ENCODE peak calls at places on chromosomes 3 and 15, in ten cellular contexts. One of them, this sample, is unnamed.

GRCh38 chr15:65903296-65904073 is 34.2 kb downstream of the RAB11A start:
- DNase-seq in AML-193: no peak
- DNase-seq in T-helper 1 cell: no peak
- DNase-seq in CD8-positive, alpha-beta T cell: no peak
- DNase-seq in germinal center: no peak
- DNase-seq in HS-5: no peak
- DNase-seq in NCI-H2029 treated with DMSO at 0.1 percent for 48 hours: no peak
- DNase-seq in progenitor cell of endocrine pancreas: no peak
- DNase-seq in NCI-H460: no peak
- DNase-seq in activated gamma-delta T cell treated with Interleukin-2 at 50 U/mL for 16 hours: no peak
- DNase-seq in this sample: no peak

GRCh38 chr3:9015250-9015649 is 52.0 kb upstream of the RAD18 start:
- DNase-seq in AML-193: no peak
- DNase-seq in T-helper 1 cell: no peak
- DNase-seq in CD8-positive, alpha-beta T cell: no peak
- DNase-seq in germinal center: no peak
- DNase-seq in HS-5: no peak
- DNase-seq in NCI-H2029 treated with DMSO at 0.1 percent for 48 hours: no peak
- DNase-seq in progenitor cell of endocrine pancreas: no peak
- DNase-seq in NCI-H460: no peak
- DNase-seq in activated gamma-delta T cell treated with Interleukin-2 at 50 U/mL for 16 hours: no peak
- DNase-seq in this sample: no peak

GRCh38 chr3:111582114-111582461 is 13.1 kb downstream of the ZBED2 start:
- DNase-seq in AML-193: no peak
- DNase-seq in T-helper 1 cell: no peak
- DNase-seq in CD8-positive, alpha-beta T cell: no peak
- DNase-seq in germinal center: no peak
- DNase-seq in HS-5: peak; percentile 72
- DNase-seq in NCI-H2029 treated with DMSO at 0.1 percent for 48 hours: no peak
- DNase-seq in progenitor cell of endocrine pancreas: no peak
- DNase-seq in NCI-H460: no peak
- DNase-seq in activated gamma-delta T cell treated with Interleukin-2 at 50 U/mL for 16 hours: no peak
- DNase-seq in this sample: no peak

GRCh38 chr15:71278989-71279756 is 163.9 kb downstream of the THSD4 start:
- DNase-seq in AML-193: peak; percentile 12
- DNase-seq in T-helper 1 cell: no peak
- DNase-seq in CD8-positive, alpha-beta T cell: no peak
- DNase-seq in germinal center: no peak
- DNase-seq in HS-5: peak; percentile 84
- DNase-seq in NCI-H2029 treated with DMSO at 0.1 percent for 48 hours: peak; percentile 81
- DNase-seq in progenitor cell of endocrine pancreas: no peak
- DNase-seq in NCI-H460: peak; percentile 87
- DNase-seq in activated gamma-delta T cell treated with Interleukin-2 at 50 U/mL for 16 hours: no peak
- DNase-seq in this sample: no peak

GRCh38 chr3:133549565-133549964 is 23.9 kb upstream of the CDV3 start:
- DNase-seq in AML-193: no peak
- DNase-seq in T-helper 1 cell: no peak
- DNase-seq in CD8-positive, alpha-beta T cell: no peak
- DNase-seq in germinal center: no peak
- DNase-seq in HS-5: no peak
- DNase-seq in NCI-H2029 treated with DMSO at 0.1 percent for 48 hours: no peak
- DNase-seq in progenitor cell of endocrine pancreas: no peak
- DNase-seq in NCI-H460: no peak
- DNase-seq in activated gamma-delta T cell treated with Interleukin-2 at 50 U/mL for 16 hours: no peak
- DNase-seq in this sample: no peak

GRCh38 chr3:72657666-72658065 is 190.6 kb downstream of the SHQ1 start:
- DNase-seq in AML-193: peak; percentile 2
- DNase-seq in T-helper 1 cell: no peak
- DNase-seq in CD8-positive, alpha-beta T cell: peak; percentile 70
- DNase-seq in germinal center: no peak
- DNase-seq in HS-5: no peak
- DNase-seq in NCI-H2029 treated with DMSO at 0.1 percent for 48 hours: peak; percentile 37
- DNase-seq in progenitor cell of endocrine pancreas: no peak
- DNase-seq in NCI-H460: no peak
- DNase-seq in activated gamma-delta T cell treated with Interleukin-2 at 50 U/mL for 16 hours: peak; percentile 40
- DNase-seq in this sample: no peak

GRCh38 chr3:15064299-15064834 is 748 bp downstream of the MRPS25 start:
- DNase-seq in AML-193: peak; percentile 16
- DNase-seq in T-helper 1 cell: peak; percentile 15
- DNase-seq in CD8-positive, alpha-beta T cell: no peak
- DNase-seq in germinal center: peak; percentile 20
- DNase-seq in HS-5: no peak
- DNase-seq in NCI-H2029 treated with DMSO at 0.1 percent for 48 hours: no peak
- DNase-seq in progenitor cell of endocrine pancreas: no peak
- DNase-seq in NCI-H460: no peak
- DNase-seq in activated gamma-delta T cell treated with Interleukin-2 at 50 U/mL for 16 hours: no peak
- DNase-seq in this sample: peak; percentile 39

GRCh38 chr15:77009646-77010311 is 14.9 kb downstream of the PSTPIP1 start:
- DNase-seq in AML-193: no peak
- DNase-seq in T-helper 1 cell: no peak
- DNase-seq in CD8-positive, alpha-beta T cell: no peak
- DNase-seq in germinal center: no peak
- DNase-seq in HS-5: no peak
- DNase-seq in NCI-H2029 treated with DMSO at 0.1 percent for 48 hours: no peak
- DNase-seq in progenitor cell of endocrine pancreas: no peak
- DNase-seq in NCI-H460: no peak
- DNase-seq in activated gamma-delta T cell treated with Interleukin-2 at 50 U/mL for 16 hours: no peak
- DNase-seq in this sample: no peak

GRCh38 chr3:17942856-17943255 is 200.4 kb upstream of the TBC1D5 start:
- DNase-seq in AML-193: no peak
- DNase-seq in T-helper 1 cell: no peak
- DNase-seq in CD8-positive, alpha-beta T cell: no peak
- DNase-seq in germinal center: no peak
- DNase-seq in HS-5: peak; percentile 16
- DNase-seq in NCI-H2029 treated with DMSO at 0.1 percent for 48 hours: no peak
- DNase-seq in progenitor cell of endocrine pancreas: no peak
- DNase-seq in NCI-H460: no peak
- DNase-seq in activated gamma-delta T cell treated with Interleukin-2 at 50 U/mL for 16 hours: no peak
- DNase-seq in this sample: no peak

GRCh38 chr15:95113041-95113440 is 881.7 kb downstream of the MCTP2 start:
- DNase-seq in AML-193: no peak
- DNase-seq in T-helper 1 cell: no peak
- DNase-seq in CD8-positive, alpha-beta T cell: no peak
- DNase-seq in germinal center: no peak
- DNase-seq in HS-5: no peak
- DNase-seq in NCI-H2029 treated with DMSO at 0.1 percent for 48 hours: no peak
- DNase-seq in progenitor cell of endocrine pancreas: no peak
- DNase-seq in NCI-H460: no peak
- DNase-seq in activated gamma-delta T cell treated with Interleukin-2 at 50 U/mL for 16 hours: no peak
- DNase-seq in this sample: no peak

GRCh38 chr3:135927170-135927569 is 38.4 kb upstream of the PPP2R3A start:
- DNase-seq in AML-193: no peak
- DNase-seq in T-helper 1 cell: no peak
- DNase-seq in CD8-positive, alpha-beta T cell: no peak
- DNase-seq in germinal center: no peak
- DNase-seq in HS-5: peak; percentile 29
- DNase-seq in NCI-H2029 treated with DMSO at 0.1 percent for 48 hours: no peak
- DNase-seq in progenitor cell of endocrine pancreas: no peak
- DNase-seq in NCI-H460: no peak
- DNase-seq in activated gamma-delta T cell treated with Interleukin-2 at 50 U/mL for 16 hours: no peak
- DNase-seq in this sample: no peak

GRCh38 chr3:118817748-118818165 is 216.9 kb downstream of the IGSF11 start:
- DNase-seq in AML-193: peak; percentile 45
- DNase-seq in T-helper 1 cell: peak; percentile 37
- DNase-seq in CD8-positive, alpha-beta T cell: no peak
- DNase-seq in germinal center: peak; percentile 46
- DNase-seq in HS-5: peak; percentile 26
- DNase-seq in NCI-H2029 treated with DMSO at 0.1 percent for 48 hours: peak; percentile 87
- DNase-seq in progenitor cell of endocrine pancreas: peak; percentile 21
- DNase-seq in NCI-H460: peak; percentile 59
- DNase-seq in activated gamma-delta T cell treated with Interleukin-2 at 50 U/mL for 16 hours: peak; percentile 17
- DNase-seq in this sample: peak; percentile 33

GRCh38 chr3:127209840-127210653 is 17.1 kb downstream of the PRR23E start:
- DNase-seq in AML-193: no peak
- DNase-seq in T-helper 1 cell: no peak
- DNase-seq in CD8-positive, alpha-beta T cell: no peak
- DNase-seq in germinal center: no peak
- DNase-seq in HS-5: no peak
- DNase-seq in NCI-H2029 treated with DMSO at 0.1 percent for 48 hours: no peak
- DNase-seq in progenitor cell of endocrine pancreas: no peak
- DNase-seq in NCI-H460: no peak
- DNase-seq in activated gamma-delta T cell treated with Interleukin-2 at 50 U/mL for 16 hours: no peak
- DNase-seq in this sample: no peak

GRCh38 chr3:153163349-153164008 is 1.5 kb downstream of the RAP2B start:
- DNase-seq in AML-193: no peak
- DNase-seq in T-helper 1 cell: no peak
- DNase-seq in CD8-positive, alpha-beta T cell: no peak
- DNase-seq in germinal center: no peak
- DNase-seq in HS-5: no peak
- DNase-seq in NCI-H2029 treated with DMSO at 0.1 percent for 48 hours: no peak
- DNase-seq in progenitor cell of endocrine pancreas: no peak
- DNase-seq in NCI-H460: no peak
- DNase-seq in activated gamma-delta T cell treated with Interleukin-2 at 50 U/mL for 16 hours: no peak
- DNase-seq in this sample: no peak

GRCh38 chr3:113684271-113684819 is 12.1 kb downstream of the USF3 start:
- DNase-seq in AML-193: peak; percentile 16
- DNase-seq in T-helper 1 cell: no peak
- DNase-seq in CD8-positive, alpha-beta T cell: no peak
- DNase-seq in germinal center: no peak
- DNase-seq in HS-5: no peak
- DNase-seq in NCI-H2029 treated with DMSO at 0.1 percent for 48 hours: no peak
- DNase-seq in progenitor cell of endocrine pancreas: no peak
- DNase-seq in NCI-H460: no peak
- DNase-seq in activated gamma-delta T cell treated with Interleukin-2 at 50 U/mL for 16 hours: no peak
- DNase-seq in this sample: no peak

GRCh38 chr3:190060401-190060800 is 60.3 kb downstream of the P3H2 start:
- DNase-seq in AML-193: no peak
- DNase-seq in T-helper 1 cell: no peak
- DNase-seq in CD8-positive, alpha-beta T cell: no peak
- DNase-seq in germinal center: no peak
- DNase-seq in HS-5: no peak
- DNase-seq in NCI-H2029 treated with DMSO at 0.1 percent for 48 hours: no peak
- DNase-seq in progenitor cell of endocrine pancreas: no peak
- DNase-seq in NCI-H460: no peak
- DNase-seq in activated gamma-delta T cell treated with Interleukin-2 at 50 U/mL for 16 hours: no peak
- DNase-seq in this sample: no peak

GRCh38 chr3:15294914-15295313 is 37.5 kb downstream of the SH3BP5 start:
- DNase-seq in AML-193: peak; percentile 82
- DNase-seq in T-helper 1 cell: no peak
- DNase-seq in CD8-positive, alpha-beta T cell: no peak
- DNase-seq in germinal center: peak; percentile 47
- DNase-seq in HS-5: no peak
- DNase-seq in NCI-H2029 treated with DMSO at 0.1 percent for 48 hours: peak; percentile 65
- DNase-seq in progenitor cell of endocrine pancreas: no peak
- DNase-seq in NCI-H460: no peak
- DNase-seq in activated gamma-delta T cell treated with Interleukin-2 at 50 U/mL for 16 hours: no peak
- DNase-seq in this sample: no peak

GRCh38 chr15:51688863-51689262 is 7.6 kb downstream of the SCG3 start:
- DNase-seq in AML-193: no peak
- DNase-seq in T-helper 1 cell: no peak
- DNase-seq in CD8-positive, alpha-beta T cell: no peak
- DNase-seq in germinal center: no peak
- DNase-seq in HS-5: no peak
- DNase-seq in NCI-H2029 treated with DMSO at 0.1 percent for 48 hours: no peak
- DNase-seq in progenitor cell of endocrine pancreas: no peak
- DNase-seq in NCI-H460: no peak
- DNase-seq in activated gamma-delta T cell treated with Interleukin-2 at 50 U/mL for 16 hours: no peak
- DNase-seq in this sample: peak; percentile 46

GRCh38 chr15:69578792-69579587 is 126.4 kb downstream of the RPLP1 start:
- DNase-seq in AML-193: no peak
- DNase-seq in T-helper 1 cell: no peak
- DNase-seq in CD8-positive, alpha-beta T cell: no peak
- DNase-seq in germinal center: no peak
- DNase-seq in HS-5: no peak
- DNase-seq in NCI-H2029 treated with DMSO at 0.1 percent for 48 hours: peak; percentile 8
- DNase-seq in progenitor cell of endocrine pancreas: no peak
- DNase-seq in NCI-H460: peak; percentile 85
- DNase-seq in activated gamma-delta T cell treated with Interleukin-2 at 50 U/mL for 16 hours: peak; percentile 16
- DNase-seq in this sample: no peak

GRCh38 chr15:73081321-73081958 is 29.2 kb downstream of the NEO1 start:
- DNase-seq in AML-193: peak; percentile 47
- DNase-seq in T-helper 1 cell: peak; percentile 19
- DNase-seq in CD8-positive, alpha-beta T cell: no peak
- DNase-seq in germinal center: peak; percentile 4
- DNase-seq in HS-5: peak; percentile 36
- DNase-seq in NCI-H2029 treated with DMSO at 0.1 percent for 48 hours: no peak
- DNase-seq in progenitor cell of endocrine pancreas: no peak
- DNase-seq in NCI-H460: peak; percentile 44
- DNase-seq in activated gamma-delta T cell treated with Interleukin-2 at 50 U/mL for 16 hours: no peak
- DNase-seq in this sample: peak; percentile 9